ENCODE peak calls at places on chromosomes 11 and 22, in four cellular contexts. One of them, this sample, is unnamed.

GRCh38 chr11:77656362-77656761 is 18.8 kb upstream of the CLNS1A start:
- DNase-seq in fibroblast of lung: no peak
- DNase-seq in A549: no peak
- DNase-seq in cardiac muscle cell: no peak
- DNase-seq in this sample: no peak

GRCh38 chr22:38869663-38870062 is 2.4 kb downstream of the CBX6 start:
- DNase-seq in fibroblast of lung: no peak
- DNase-seq in A549: no peak
- DNase-seq in cardiac muscle cell: no peak
- DNase-seq in this sample: no peak

GRCh38 chr11:60887531-60887930 is 18.9 kb downstream of the PRPF19 start:
- DNase-seq in fibroblast of lung: peak; percentile 58
- DNase-seq in A549: peak; percentile 41
- DNase-seq in cardiac muscle cell: peak; percentile 75
- DNase-seq in this sample: no peak

GRCh38 chr11:34614334-34615113 is 6.4 kb upstream of the EHF start:
- DNase-seq in fibroblast of lung: peak; percentile 87
- DNase-seq in A549: no peak
- DNase-seq in cardiac muscle cell: peak; percentile 83
- DNase-seq in this sample: no peak

GRCh38 chr11:64344160-64344559 is 4.2 kb downstream of the CCDC88B start:
- DNase-seq in fibroblast of lung: no peak
- DNase-seq in A549: no peak
- DNase-seq in cardiac muscle cell: no peak
- DNase-seq in this sample: no peak

GRCh38 chr11:107705027-107705426 is 6.8 kb downstream of the SLN start:
- DNase-seq in fibroblast of lung: peak; percentile 82
- DNase-seq in A549: peak; percentile 31
- DNase-seq in cardiac muscle cell: peak; percentile 83
- DNase-seq in this sample: no peak

GRCh38 chr11:77418155-77418980 is 55.5 kb downstream of the PAK1 start:
- DNase-seq in fibroblast of lung: no peak
- DNase-seq in A549: no peak
- DNase-seq in cardiac muscle cell: no peak
- DNase-seq in this sample: no peak

GRCh38 chr11:117823294-117823940 is 1.1 kb downstream of the FXYD2 start:
- DNase-seq in fibroblast of lung: no peak
- DNase-seq in A549: no peak
- DNase-seq in cardiac muscle cell: peak; percentile 29
- DNase-seq in this sample: peak; percentile 83

GRCh38 chr11:44243633-44244343 is 66.2 kb downstream of the ALX4 start:
- DNase-seq in fibroblast of lung: peak; percentile 34
- DNase-seq in A549: peak; percentile 28
- DNase-seq in cardiac muscle cell: peak; percentile 92
- DNase-seq in this sample: no peak

DNA sequence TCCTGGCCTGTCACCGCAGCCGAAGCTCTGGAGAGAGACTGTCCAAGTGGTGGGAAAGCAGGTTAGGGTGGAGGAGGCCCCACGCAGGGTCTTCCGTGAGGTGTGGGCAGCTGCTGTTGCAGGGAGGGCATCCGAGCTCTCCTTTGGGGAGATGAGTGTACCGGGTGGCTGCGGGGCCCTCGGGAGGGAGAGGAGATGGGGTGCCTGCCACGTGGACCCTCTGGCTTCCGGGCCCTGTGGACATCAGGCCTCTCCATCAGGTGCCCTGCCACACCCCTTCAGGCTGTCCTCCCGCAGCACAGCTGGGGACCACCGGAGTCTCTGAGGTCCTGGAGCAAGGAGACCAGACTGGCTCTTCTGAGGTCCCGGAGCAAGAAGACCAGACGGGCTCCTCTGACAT is 1.7 kb downstream of the PTDSS2 start:
- DNase-seq in fibroblast of lung: no peak
- DNase-seq in A549: no peak
- DNase-seq in cardiac muscle cell: no peak
- DNase-seq in this sample: no peak
- H3K4me1 ChIP-seq in fibroblast of lung: peaks cover 2% of the 10 kb centered on the region
- H3K4me1 ChIP-seq in A549: peaks cover 18% of the 10 kb centered on the region
- H3K4me1 ChIP-seq in cardiac muscle cell: peaks cover 18% of the 10 kb centered on the region
- H3K4me1 ChIP-seq in this sample: peaks cover 21% of the 10 kb centered on the region

DNA sequence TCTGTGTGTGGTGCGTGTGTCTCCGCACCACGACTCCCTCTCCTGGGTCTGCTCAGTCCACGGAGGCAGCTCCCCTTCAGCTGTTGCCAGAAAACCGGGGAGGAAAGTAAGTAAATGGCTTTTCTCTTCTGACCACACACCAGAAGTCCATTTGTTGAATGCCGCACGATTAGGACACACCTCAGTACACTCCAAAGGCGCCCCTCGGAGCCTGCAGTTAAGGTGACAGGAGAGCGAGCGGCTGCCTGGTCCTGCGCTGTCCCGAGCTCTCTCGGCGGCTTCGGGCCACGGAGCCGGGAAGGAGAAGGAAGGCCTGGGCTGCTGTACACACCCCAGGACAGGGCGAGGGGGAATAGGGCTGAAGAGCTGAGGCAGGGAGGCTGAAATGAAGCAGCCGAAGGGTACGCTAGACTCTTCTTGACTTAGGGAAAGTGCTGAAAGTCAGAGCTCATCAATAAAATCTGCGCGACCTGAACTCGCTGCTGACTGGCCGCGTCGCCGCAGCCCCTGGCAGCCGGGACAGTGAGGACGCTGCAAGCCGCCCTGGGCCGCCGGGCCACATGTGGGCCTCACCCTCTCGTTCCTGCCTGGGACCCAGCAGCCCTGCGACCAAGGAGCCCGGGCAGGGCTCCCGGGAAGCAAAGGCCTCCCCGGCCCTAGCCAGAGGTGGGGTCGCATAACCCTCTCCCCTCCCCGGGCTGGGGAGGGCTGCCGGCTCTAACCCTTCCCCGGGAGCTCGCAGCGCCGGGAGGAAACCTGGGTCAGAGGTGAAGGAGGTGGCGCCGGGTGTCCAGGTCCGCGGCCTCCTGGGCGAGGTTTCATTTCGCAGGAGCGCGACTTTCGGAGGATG is 1.5 kb upstream of the PAX6 start:
- DNase-seq in fibroblast of lung: no peak
- DNase-seq in A549: no peak
- DNase-seq in cardiac muscle cell: no peak
- DNase-seq in this sample: no peak
- H3K4me1 ChIP-seq in fibroblast of lung: peaks cover 5% of the 10 kb centered on the region
- H3K4me1 ChIP-seq in A549: no peaks in the 10 kb centered on the region
- H3K4me1 ChIP-seq in cardiac muscle cell: peaks cover 12% of the 10 kb centered on the region
- H3K4me1 ChIP-seq in this sample: peaks cover 32% of the 10 kb centered on the region

GRCh38 chr11:111631034-111631665 is 28.9 kb downstream of the SIK2 start:
- DNase-seq in fibroblast of lung: no peak
- DNase-seq in A549: no peak
- DNase-seq in cardiac muscle cell: no peak
- DNase-seq in this sample: no peak

GRCh38 chr11:111631666-111632039 is 29.4 kb downstream of the SIK2 start:
- DNase-seq in fibroblast of lung: peak; percentile 73
- DNase-seq in A549: no peak
- DNase-seq in cardiac muscle cell: peak; percentile 74
- DNase-seq in this sample: no peak

GRCh38 chr11:111627591-111627990 is 25.3 kb downstream of the SIK2 start:
- DNase-seq in fibroblast of lung: no peak
- DNase-seq in A549: no peak
- DNase-seq in cardiac muscle cell: peak; percentile 28
- DNase-seq in this sample: no peak

GRCh38 chr11:111632798-111633197 is 30.5 kb downstream of the SIK2 start:
- DNase-seq in fibroblast of lung: no peak
- DNase-seq in A549: no peak
- DNase-seq in cardiac muscle cell: no peak
- DNase-seq in this sample: no peak

GRCh38 chr11:111629499-111629898 is 27.2 kb downstream of the SIK2 start:
- DNase-seq in fibroblast of lung: no peak
- DNase-seq in A549: no peak
- DNase-seq in cardiac muscle cell: no peak
- DNase-seq in this sample: no peak
- H3K4me1 ChIP-seq in fibroblast of lung: peaks cover 4% of the 10 kb centered on the region
- H3K4me1 ChIP-seq in A549: peaks cover 8% of the 10 kb centered on the region
- H3K4me1 ChIP-seq in cardiac muscle cell: peaks cover 6% of the 10 kb centered on the region
- H3K4me1 ChIP-seq in this sample: peaks cover 16% of the 10 kb centered on the region

GRCh38 chr11:14904745-14905103 is 12.7 kb upstream of the CYP2R1 start:
- DNase-seq in fibroblast of lung: peak; percentile 75
- DNase-seq in A549: peak; percentile 58
- DNase-seq in cardiac muscle cell: peak; percentile 84
- DNase-seq in this sample: peak; percentile 86
- H3K4me1 ChIP-seq in fibroblast of lung: no peaks in the 10 kb centered on the region
- H3K4me1 ChIP-seq in A549: peaks cover 6% of the 10 kb centered on the region
- H3K4me1 ChIP-seq in cardiac muscle cell: no peaks in the 10 kb centered on the region
- H3K4me1 ChIP-seq in this sample: no peaks in the 10 kb centered on the region

DNA sequence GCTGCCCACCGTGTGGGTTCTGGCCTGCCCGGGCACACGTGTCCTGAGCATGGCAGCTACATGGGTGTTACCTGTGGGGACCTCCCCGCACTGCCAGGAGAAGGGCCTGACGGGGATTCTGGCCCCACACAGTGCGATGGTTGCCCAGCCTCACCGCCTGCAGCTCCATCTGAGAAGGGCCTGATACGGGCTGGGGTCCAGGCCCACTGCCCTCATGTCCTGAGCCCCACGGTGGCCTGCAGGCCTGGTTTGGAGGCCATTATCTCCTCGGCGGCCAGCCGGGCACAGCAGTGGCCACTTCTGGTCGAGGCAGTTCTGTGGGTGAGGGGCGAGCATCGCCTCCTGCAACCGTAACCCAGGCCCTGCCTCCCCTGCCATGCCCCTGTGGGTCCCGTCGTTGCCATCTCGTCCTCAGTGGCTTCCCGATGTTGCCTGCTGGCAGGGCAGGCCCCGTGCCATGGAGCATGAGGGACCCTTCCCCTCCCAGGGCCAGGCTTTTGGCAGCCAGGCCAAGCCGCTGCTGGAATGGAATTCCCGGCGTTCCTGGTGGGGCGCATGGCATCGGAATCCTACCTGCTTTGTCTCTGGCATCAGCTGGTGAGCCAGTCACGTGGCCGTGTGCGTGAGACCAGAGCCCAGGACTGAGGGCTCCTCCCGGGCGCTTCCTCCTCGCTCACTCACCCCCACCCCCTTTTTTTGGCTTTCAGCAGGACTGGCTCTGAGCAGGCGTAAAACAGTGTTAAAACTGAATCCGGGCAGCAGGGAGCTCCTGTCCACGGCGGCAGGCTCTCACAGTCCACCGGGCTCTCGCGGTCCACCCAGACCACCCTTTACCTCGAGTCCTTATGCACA is 71.9 kb upstream of the PPARA start:
- DNase-seq in fibroblast of lung: peak; percentile 62
- DNase-seq in A549: no peak
- DNase-seq in cardiac muscle cell: no peak
- DNase-seq in this sample: peak; percentile 81
- H3K4me1 ChIP-seq in fibroblast of lung: peaks cover 11% of the 10 kb centered on the region
- H3K4me1 ChIP-seq in A549: peaks cover 39% of the 10 kb centered on the region
- H3K4me1 ChIP-seq in cardiac muscle cell: no peaks in the 10 kb centered on the region
- H3K4me1 ChIP-seq in this sample: peaks cover 35% of the 10 kb centered on the region

GRCh38 chr11:119791047-119791446 is 62.0 kb upstream of the NECTIN1 start:
- DNase-seq in fibroblast of lung: no peak
- DNase-seq in A549: no peak
- DNase-seq in cardiac muscle cell: no peak
- DNase-seq in this sample: no peak
- H3K4me1 ChIP-seq in fibroblast of lung: no peaks in the 10 kb centered on the region
- H3K4me1 ChIP-seq in A549: peaks cover 11% of the 10 kb centered on the region
- H3K4me1 ChIP-seq in cardiac muscle cell: no peaks in the 10 kb centered on the region
- H3K4me1 ChIP-seq in this sample: no peaks in the 10 kb centered on the region